ENCODE peak calls at places on chromosomes 16 and 17, in four cellular contexts. H, M, X and Y are unnamed samples.

GRCh38 chr17:15090533-15090932 is 174.6 kb downstream of the PMP22 start:
- DNase-seq in H (no peak), M (no peak), X (no peak), Y (no peak)

GRCh38 chr16:11193494-11193893 is 62.5 kb downstream of the SOCS1 start:
- DNase-seq in H (no peak), M (no peak), X (no peak), Y (no peak)

GRCh38 chr17:76123749-76124581 is 17.1 kb downstream of the FOXJ1 start:
- DNase-seq in H (no peak), M (peak), X (no peak), Y (no peak)

GRCh38 chr17:63705657-63706056 is 5.7 kb upstream of the LIMD2 start:
- DNase-seq in H (no peak), M (no peak), X (no peak), Y (no peak)

GRCh38 chr17:67157732-67158639 is 87.0 kb downstream of the HELZ start:
- DNase-seq in H (peak), M (no peak), X (no peak), Y (no peak)

GRCh38 chr17:69326302-69327059 is 452 bp downstream of the ABCA5 start:
- DNase-seq in H (no peak), M (no peak), X (no peak), Y (no peak)

GRCh38 chr17:8467527-8467926 is 31.8 kb downstream of the NDEL1 start:
- DNase-seq in H (no peak), M (no peak), X (no peak), Y (no peak)

GRCh38 chr17:68301438-68301959 is 10.2 kb downstream of the ARSG start:
- DNase-seq in H (no peak), M (no peak), X (no peak), Y (no peak)

GRCh38 chr16:70419384-70420327 is 19.2 kb downstream of the ST3GAL2 start:
- DNase-seq in H (no peak), M (no peak), X (no peak), Y (no peak)

GRCh38 chr16:29694384-29695195 is 15.6 kb downstream of the QPRT start:
- DNase-seq in H (no peak), M (peak), X (no peak), Y (no peak)

GRCh38 chr17:49514374-49514738 is 19.3 kb downstream of the NGFR start:
- DNase-seq in H (no peak), M (no peak), X (peak), Y (no peak)

GRCh38 chr17:51045616-51046526 is 74.8 kb downstream of the SPAG9 start:
- DNase-seq in H (no peak), M (no peak), X (no peak), Y (no peak)

GRCh38 chr16:14354561-14355351 is 275.3 kb downstream of the PARN start:
- DNase-seq in H (no peak), M (no peak), X (no peak), Y (no peak)

GRCh38 chr16:3838600-3839401 is 41.7 kb downstream of the CREBBP start:
- DNase-seq in H (no peak), M (no peak), X (no peak), Y (no peak)

GRCh38 chr17:62702746-62703268 is 75.3 kb downstream of the MRC2 start:
- DNase-seq in H (no peak), M (peak), X (no peak), Y (no peak)

GRCh38 chr16:85227924-85228462 is 115.7 kb upstream of the CIBAR2 start:
- DNase-seq in H (no peak), M (no peak), X (peak), Y (no peak)

GRCh38 chr17:78168906-78169793 is 769 bp downstream of the SYNGR2 start:
- DNase-seq in H (peak), M (no peak), X (peak), Y (no peak)

GRCh38 chr17:1047177-1047885 is 50.4 kb downstream of the TIMM22 start:
- DNase-seq in H (no peak), M (no peak), X (no peak), Y (no peak)

GRCh38 chr16:48450367-48450766 is 65.2 kb upstream of the SIAH1 start:
- DNase-seq in H (no peak), M (no peak), X (no peak), Y (no peak)

GRCh38 chr17:8746501-8747236 is 2.0 kb upstream of the CCDC42 start:
- DNase-seq in H (peak), M (no peak), X (peak), Y (no peak)

GRCh38 chr16:76194621-76195015 is 82.6 kb upstream of the CNTNAP4 start:
- DNase-seq in H (no peak), M (no peak), X (no peak), Y (no peak)

GRCh38 chr17:73196500-73196899 is 3.6 kb downstream of the COG1 start:
- DNase-seq in H (no peak), M (no peak), X (peak), Y (no peak)

GRCh38 chr17:12070561-12070960 is 49.9 kb downstream of the MAP2K4 start:
- DNase-seq in H (no peak), M (no peak), X (no peak), Y (peak)

GRCh38 chr17:2309338-2310143 is 5.8 kb downstream of the SRR start:
- DNase-seq in H (no peak), M (no peak), X (no peak), Y (peak)

GRCh38 chr17:54968954-54969400 is 412 bp downstream of the STXBP4 start:
- DNase-seq in H (no peak), M (no peak), X (peak), Y (no peak)

GRCh38 chr16:48383877-48384304 is 1.3 kb downstream of the SIAH1 start:
- DNase-seq in H (no peak), M (no peak), X (no peak), Y (no peak)

GRCh38 chr16:55949518-55949917 is 74.3 kb upstream of the CES5A start:
- DNase-seq in H (no peak), M (no peak), X (no peak), Y (no peak)

GRCh38 chr16:78709137-78709871 is 609.9 kb downstream of the WWOX start:
- DNase-seq in H (no peak), M (no peak), X (no peak), Y (no peak)

GRCh38 chr16:85955566-85955965 is 56.6 kb downstream of the IRF8 start:
- DNase-seq in H (no peak), M (no peak), X (no peak), Y (no peak)